ENCODE peak calls at places on chromosome 9, in four cellular contexts. H, V, Y and G are unnamed samples.

GRCh38 chr9:35553670-35554543 is 51.2 kb upstream of the TESK1 start:
- DNase-seq in H (peak), V (peak), Y (peak), G (peak)

GRCh38 chr9:11064853-11065252 is 452.1 kb upstream of the PTPRD start:
- DNase-seq in H (no peak), V (peak), Y (peak), G (no peak)

GRCh38 chr9:88922091-88922490 is 69.2 kb upstream of the S1PR3 start:
- DNase-seq in H (no peak), V (no peak), Y (no peak), G (no peak)

GRCh38 chr9:127066775-127067111 is 55.7 kb downstream of the ANGPTL2 start:
- DNase-seq in H (no peak), V (no peak), Y (no peak), G (no peak)

GRCh38 chr9:121300283-121301119 is 32.5 kb downstream of the GSN start:
- DNase-seq in H (no peak), V (no peak), Y (no peak), G (no peak)

GRCh38 chr9:97555164-97555563 is 53.7 kb downstream of the TMOD1 start:
- DNase-seq in H (no peak), V (peak), Y (no peak), G (peak)

GRCh38 chr9:96027271-96028131 is 152.0 kb downstream of the ERCC6L2 start:
- DNase-seq in H (no peak), V (no peak), Y (no peak), G (no peak)

GRCh38 chr9:129987941-129988340 is 55.0 kb downstream of the FNBP1 start:
- DNase-seq in H (no peak), V (no peak), Y (no peak), G (no peak)